ENCODE peak calls at places on chromosomes 6 and 20, in eight cellular contexts. C, L, O, N, R, F, E and K are unnamed samples. For H3K4me1, the result is how much of the 10 kb centered on the place peaks cover.

GRCh38 chr20:4637081-4637797 is 84.5 kb upstream of the PRND start:
- DNase-seq in E (no peak), N (no peak), R (no peak), C (no peak), F (no peak), O (no peak), L (peak), K (no peak)

GRCh38 chr20:6582449-6582848 is 185.0 kb upstream of the BMP2 start:
- DNase-seq in O (no peak), N (no peak), L (peak), F (no peak), E (no peak), R (no peak), C (no peak), K (no peak)

GRCh38 chr6:4351857-4352669 is 216.7 kb upstream of the ECI2 start:
- DNase-seq in E (peak), L (peak), F (no peak), N (peak), R (peak), C (no peak), O (no peak), K (peak)

GRCh38 chr6:165729307-165729936 is 66.4 kb upstream of the PDE10A start:
- DNase-seq in N (peak), R (no peak), E (no peak), L (peak), C (no peak), F (no peak), O (no peak), K (no peak)

GRCh38 chr6:30135757-30136156 is at the start of gene TRIM40:
- DNase-seq in O (no peak), C (no peak), F (no peak), L (no peak), R (no peak), N (no peak), E (no peak), K (no peak)

GRCh38 chr20:34112600-34113061 is 588 bp upstream of the EIF2S2 start:
- DNase-seq in N (no peak), R (peak), F (no peak), C (no peak), L (no peak), O (no peak), E (peak), K (no peak)

GRCh38 chr6:130215526-130215925 is 7.2 kb downstream of the SAMD3 start:
- DNase-seq in N (no peak), R (no peak), O (no peak), C (no peak), F (peak), L (no peak), E (no peak), K (no peak)

GRCh38 chr6:165092881-165093595 is 216.4 kb downstream of the C6orf118 start:
- DNase-seq in C (no peak), N (no peak), F (no peak), L (no peak), E (no peak), R (no peak), O (no peak), K (no peak)

GRCh38 chr20:25733903-25734302 is 37.2 kb upstream of the ZNF337 start:
- DNase-seq in O (no peak), C (no peak), L (no peak), F (no peak), E (no peak), N (no peak), R (no peak), K (no peak)

GRCh38 chr20:17868700-17869231 is 99.8 kb downstream of the SNX5 start:
- DNase-seq in C (no peak), E (no peak), O (no peak), R (no peak), L (no peak), N (no peak), F (no peak), K (no peak)

GRCh38 chr20:21505161-21505809 is 8.6 kb downstream of the NKX2-2 start:
- DNase-seq in N (peak), L (peak), C (no peak), E (peak), O (peak), R (no peak), F (peak), K (peak)

GRCh38 chr6:54366647-54367327 is 58.5 kb downstream of the TINAG start:
- DNase-seq in O (no peak), N (peak), E (no peak), L (peak), F (no peak), R (no peak), C (no peak), K (no peak)

DNA sequence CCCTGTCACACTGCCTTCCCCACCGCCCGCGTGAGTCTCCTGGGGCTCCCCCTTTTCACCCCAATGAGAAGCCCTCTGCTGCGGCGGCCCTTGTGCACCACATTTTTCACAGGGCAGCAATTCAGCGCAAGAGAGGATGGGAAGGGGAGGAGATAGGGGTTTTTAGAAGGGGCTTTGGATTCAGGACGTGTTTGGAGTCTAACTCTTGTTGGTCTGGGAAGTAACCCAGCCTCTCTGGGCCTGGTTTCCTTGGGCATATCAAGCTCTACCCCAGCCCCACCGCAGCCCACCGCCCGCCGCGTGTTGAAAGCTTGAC is 663 bp upstream of the ARFGEF3 start:
- DNase-seq in N (no peak), O (no peak), F (peak), E (no peak), R (no peak), L (no peak), C (no peak), K (no peak)
- H3K27ac ChIP-seq in N (no peak), O (peak), F (no peak), E (no peak), R (no peak), L (no peak), C (no peak), K (no peak)

GRCh38 chr6:146357578-146358340 is 185.9 kb upstream of the RAB32 start:
- DNase-seq in F (no peak), L (peak), C (peak), N (no peak), O (no peak), E (no peak), R (no peak), K (no peak)

GRCh38 chr6:146355521-146356100 is 188.0 kb upstream of the RAB32 start:
- DNase-seq in O (no peak), F (no peak), E (no peak), L (no peak), C (no peak), R (no peak), N (no peak), K (no peak)

GRCh38 chr6:146358341-146359046 is 185.1 kb upstream of the RAB32 start:
- DNase-seq in N (no peak), O (no peak), F (no peak), L (peak), R (no peak), E (no peak), C (no peak), K (no peak)

GRCh38 chr6:146361367-146361924 is 182.2 kb upstream of the RAB32 start:
- DNase-seq in L (peak), E (no peak), O (no peak), N (no peak), C (no peak), R (no peak), F (no peak), K (no peak)

DNA sequence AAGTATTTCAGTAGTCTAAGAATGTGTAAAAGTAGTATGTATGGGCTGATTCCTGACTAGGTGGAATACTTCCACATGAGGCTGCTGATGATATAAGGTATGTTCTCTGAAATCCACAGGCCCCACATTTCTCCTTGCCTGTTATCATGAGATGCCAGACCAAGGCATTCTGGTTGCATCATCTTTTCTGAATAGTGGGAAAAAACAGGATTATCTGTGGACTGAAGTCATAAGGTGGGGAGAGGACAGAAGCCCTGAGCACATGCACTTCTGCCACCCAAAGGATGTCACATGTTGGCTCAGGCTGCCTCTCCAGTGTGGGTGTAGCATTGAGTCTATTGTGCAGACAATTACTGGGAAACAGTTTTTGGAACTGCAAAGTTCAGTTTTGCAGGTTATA is 184.5 kb upstream of the RAB32 start:
- DNase-seq in E (no peak), N (no peak), F (no peak), L (no peak), O (no peak), C (no peak), R (no peak), K (no peak)
- H3K4me1 ChIP-seq in E (under half), N (under half), F (under half), L (under half), O (under half), C (under half), R (under half), K (under half)

DNA sequence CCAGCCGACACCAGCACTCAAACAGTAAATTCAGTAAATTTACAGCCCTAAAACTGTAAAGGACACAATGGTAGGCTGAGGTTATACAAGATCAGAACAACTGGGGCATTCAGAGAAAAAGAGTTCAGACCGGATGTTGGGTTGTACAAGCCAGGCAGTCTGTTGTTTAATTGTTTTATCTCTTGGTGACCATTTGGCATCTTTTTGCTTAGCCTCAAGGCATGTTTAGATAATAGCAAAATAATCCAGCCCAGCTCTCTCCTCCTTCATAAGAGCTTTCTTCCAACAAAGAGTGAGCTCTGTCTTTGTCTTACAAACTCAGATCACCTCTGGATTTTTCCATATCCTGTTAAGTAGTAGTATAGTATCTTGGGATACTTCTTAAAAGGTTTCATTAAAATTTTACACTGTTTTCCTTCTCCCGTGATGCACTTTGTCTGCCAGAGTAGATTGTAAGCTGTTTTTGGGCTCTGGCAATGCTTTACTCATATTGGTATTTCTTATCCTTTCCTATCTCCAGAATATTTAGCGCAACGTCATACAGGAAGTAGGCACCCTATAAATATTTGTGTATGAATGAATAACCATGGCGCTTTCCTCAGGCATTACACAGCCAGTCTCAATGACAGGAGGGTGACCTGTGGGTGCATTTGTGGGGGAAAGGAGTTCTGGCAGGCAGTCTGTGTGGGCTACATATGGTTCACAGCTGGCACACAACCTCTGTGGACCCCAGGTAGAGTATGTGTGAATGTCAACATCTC is 35.7 kb upstream of the TRAM2 start:
- DNase-seq in N (no peak), F (no peak), L (no peak), C (no peak), E (no peak), O (no peak), R (no peak), K (no peak)
- H3K27ac ChIP-seq in N (no peak), F (no peak), L (peak), C (no peak), E (no peak), O (peak), R (no peak), K (no peak)

GRCh38 chr6:15385521-15385920 is 139.7 kb downstream of the JARID2 start:
- DNase-seq in R (no peak), O (no peak), N (no peak), F (no peak), L (no peak), E (no peak), C (no peak), K (no peak)
- H3K4me1 ChIP-seq in R (under half), O (under half), N (under half), F (under half), L (under half), E (under half), C (half or more), K (half or more)

GRCh38 chr6:2149370-2150006 is 95.9 kb downstream of the GMDS start:
- DNase-seq in N (no peak), O (no peak), L (no peak), R (no peak), C (no peak), E (no peak), F (no peak), K (no peak)

GRCh38 chr6:2148748-2149147 is 96.7 kb downstream of the GMDS start:
- DNase-seq in O (no peak), C (no peak), N (no peak), F (no peak), E (no peak), R (no peak), L (no peak), K (no peak)

GRCh38 chr6:2147737-2148448 is 97.5 kb downstream of the GMDS start:
- DNase-seq in F (no peak), C (no peak), L (no peak), E (no peak), R (no peak), N (no peak), O (no peak), K (no peak)
- H3K27ac ChIP-seq in F (no peak), C (no peak), L (no peak), E (no peak), R (no peak), N (no peak), O (no peak), K (no peak)

DNA sequence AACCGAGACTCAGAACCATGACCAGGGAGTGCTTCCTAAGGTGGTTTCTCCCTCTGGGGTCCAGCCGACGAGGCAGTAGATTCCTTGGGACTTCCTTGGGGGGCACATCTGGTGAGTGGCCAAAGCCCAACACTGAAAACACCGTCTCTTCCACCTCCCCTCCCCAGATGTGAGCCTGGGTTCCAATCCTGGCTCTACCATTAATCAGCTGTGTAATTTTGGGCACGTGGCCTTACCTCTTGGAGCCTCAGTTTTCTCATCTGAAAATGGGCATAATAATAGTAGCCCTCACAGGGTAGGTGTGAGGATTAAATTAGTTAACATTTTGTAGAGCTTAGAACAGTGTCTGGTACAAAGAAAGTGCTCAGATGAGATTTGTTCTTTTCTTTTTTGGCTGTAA is 5.5 kb downstream of the FAM110A start:
- DNase-seq in R (no peak), O (peak), N (no peak), C (no peak), L (no peak), E (no peak), F (no peak), K (no peak)
- H3K4me1 ChIP-seq in R (under half), O (half or more), N (under half), C (under half), L (half or more), E (under half), F (under half), K (under half)

DNA sequence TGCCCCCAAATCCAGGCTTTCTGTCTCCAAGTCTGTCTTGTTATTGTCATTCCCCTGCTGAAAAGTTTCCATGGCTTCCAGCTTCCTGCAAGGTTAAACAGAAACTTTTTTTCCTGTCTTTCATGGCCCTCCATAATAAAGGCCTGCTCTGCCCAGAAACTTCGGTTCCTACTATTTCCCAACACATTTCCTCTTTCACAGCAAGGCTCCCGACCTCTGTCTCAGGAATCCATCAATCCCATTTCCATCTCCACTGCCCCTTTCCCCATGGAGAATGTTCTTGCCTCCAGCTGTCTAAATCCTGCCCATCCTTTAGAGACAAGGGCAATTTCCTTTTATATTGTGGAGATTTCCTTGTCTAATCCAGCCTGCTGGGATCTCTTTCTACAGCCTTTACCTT is 365.2 kb upstream of the JARID2 start:
- DNase-seq in N (no peak), F (no peak), E (no peak), C (no peak), L (no peak), R (no peak), O (no peak), K (no peak)
- H3K27ac ChIP-seq in N (no peak), F (no peak), E (no peak), C (no peak), L (no peak), R (peak), O (no peak), K (no peak)